ENCODE peak calls at places on chromosomes 1 and 21, in seven cellular contexts. C is CD8-positive, alpha-beta T cell; S is breast epithelium; L is fibroblast of pulmonary artery; D is OCI-LY7; J is IMR-90; O is heart right ventricle. Y is an unnamed sample.

GRCh38 chr21:46171996-46172862 is 12.0 kb downstream of the SPATC1L start:
- DNase-seq in C (no peak), S (no peak), L (no peak), D (peak; percentile 4), J (no peak), O (no peak), Y (no peak)

GRCh38 chr21:26597981-26598380 is 24.9 kb upstream of the CYYR1 start:
- DNase-seq in C (no peak), S (no peak), L (no peak), D (no peak), J (no peak), O (no peak), Y (no peak)

GRCh38 chr1:25799758-25800537 is at the start of gene SELENON:
- DNase-seq in C (no peak), S (peak; percentile 59), L (peak; percentile 54), D (peak; percentile 41), J (peak; percentile 28), O (peak; percentile 84), Y (peak; percentile 61)

GRCh38 chr1:184890539-184890973 is 83.8 kb downstream of the NIBAN1 start:
- DNase-seq in C (peak; percentile 39), S (no peak), L (peak; percentile 79), D (no peak), J (peak; percentile 28), O (no peak), Y (peak; percentile 46)

GRCh38 chr1:70429219-70429618 is 18.2 kb downstream of the CTH start:
- DNase-seq in C (no peak), S (no peak), L (no peak), D (no peak), J (peak; percentile 76), O (no peak), Y (no peak)

GRCh38 chr1:206021796-206022365 is 1.8 kb downstream of the CTSE start:
- DNase-seq in C (no peak), S (no peak), L (peak; percentile 55), D (no peak), J (peak; percentile 63), O (no peak), Y (peak; percentile 35)

GRCh38 chr1:170555370-170555769 is 23.4 kb downstream of the GORAB start:
- DNase-seq in C (no peak), S (no peak), L (peak; percentile 21), D (no peak), J (peak; percentile 28), O (no peak), Y (no peak)

GRCh38 chr1:165288301-165289120 is 68.0 kb downstream of the LMX1A start:
- DNase-seq in C (no peak), S (no peak), L (no peak), D (no peak), J (no peak), O (no peak), Y (no peak)

GRCh38 chr1:84598418-84598817 is 24.2 kb upstream of the CTBS start:
- DNase-seq in C (no peak), S (no peak), L (peak; percentile 32), D (no peak), J (peak; percentile 57), O (no peak), Y (peak; percentile 78)

GRCh38 chr1:58515794-58516401 is 30.6 kb downstream of the OMA1 start:
- DNase-seq in C (peak; percentile 27), S (no peak), L (peak; percentile 91), D (peak; percentile 78), J (peak; percentile 85), O (no peak), Y (peak; percentile 80)

GRCh38 chr1:93080424-93080823 is 1.3 kb downstream of the MTF2 start:
- DNase-seq in C (no peak), S (no peak), L (peak; percentile 87), D (peak; percentile 86), J (peak; percentile 83), O (no peak), Y (peak; percentile 78)

GRCh38 chr1:175222296-175222938 is 29.8 kb upstream of the KIAA0040 start:
- DNase-seq in C (no peak), S (no peak), L (no peak), D (no peak), J (no peak), O (no peak), Y (no peak)

GRCh38 chr21:32771134-32771523 is 426 bp downstream of the PAXBP1 start:
- DNase-seq in C (no peak), S (peak; percentile 66), L (peak; percentile 62), D (peak; percentile 83), J (peak; percentile 56), O (peak; percentile 63), Y (peak; percentile 60)

GRCh38 chr1:44924835-44925464 is 61.4 kb downstream of the EIF2B3 start:
- DNase-seq in C (no peak), S (no peak), L (peak; percentile 84), D (peak; percentile 23), J (peak; percentile 95), O (no peak), Y (peak; percentile 95)

GRCh38 chr1:101291562-101292035 is 54.8 kb downstream of the S1PR1 start:
- DNase-seq in C (no peak), S (no peak), L (peak; percentile 87), D (no peak), J (peak; percentile 82), O (no peak), Y (peak; percentile 85)

GRCh38 chr1:155934933-155935590 is 849 bp upstream of the KHDC4 start:
- DNase-seq in C (no peak), S (no peak), L (no peak), D (peak; percentile 34), J (no peak), O (no peak), Y (no peak)

GRCh38 chr1:82034812-82035211 is 234.1 kb downstream of the ADGRL2 start:
- DNase-seq in C (no peak), S (no peak), L (no peak), D (no peak), J (no peak), O (no peak), Y (no peak)

GRCh38 chr1:61058477-61059245 is 23.7 kb upstream of the NFIA start:
- DNase-seq in C (no peak), S (no peak), L (peak; percentile 60), D (no peak), J (peak; percentile 36), O (no peak), Y (no peak)
- H3K4me3 ChIP-seq in C (no peak overlapping the region), S (no peak overlapping the region), L (no peak overlapping the region), D (no peak overlapping the region), J (no peak overlapping the region), O (no peak overlapping the region), Y (no peak overlapping the region)

DNA sequence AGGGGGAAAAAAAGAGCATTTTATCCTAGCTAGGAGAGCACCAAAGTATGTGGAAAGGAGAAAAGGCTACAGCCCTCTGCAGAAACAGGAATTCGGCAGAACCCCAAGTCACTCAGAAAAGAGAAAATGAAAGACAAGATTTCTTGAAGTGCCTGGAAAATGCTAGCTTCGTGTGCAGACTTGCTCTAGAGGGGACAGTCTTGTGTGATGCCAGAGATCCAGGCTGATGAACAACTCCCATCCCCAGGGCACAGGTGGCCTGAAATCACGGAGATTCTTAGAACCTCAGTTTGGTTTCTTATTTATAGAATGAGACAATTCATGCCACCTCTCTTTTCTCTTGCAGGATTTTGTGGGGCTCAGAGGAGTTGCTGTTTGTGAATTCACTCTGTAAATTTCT is 61.4 kb downstream of the RUNX1 start:
- DNase-seq in C (no peak), S (no peak), L (no peak), D (no peak), J (no peak), O (no peak), Y (no peak)
- TF ChIP-seq CTCF in C (no peak), S (no peak), L (no peak), D (no peak), J (no peak), O (no peak), Y (no peak)

GRCh38 chr1:38817958-38818705 is 41.4 kb downstream of the RRAGC start:
- DNase-seq in C (peak; percentile 58), S (no peak), L (peak; percentile 11), D (no peak), J (no peak), O (peak; percentile 36), Y (no peak)
- H3K4me3 ChIP-seq in C (peak overlapping the region; percentile 35), S (peak overlapping the region; percentile 35), L (peak overlapping the region; percentile 14), D (no peak overlapping the region), J (no peak overlapping the region), O (peak overlapping the region; percentile 4), Y (no peak overlapping the region)

DNA sequence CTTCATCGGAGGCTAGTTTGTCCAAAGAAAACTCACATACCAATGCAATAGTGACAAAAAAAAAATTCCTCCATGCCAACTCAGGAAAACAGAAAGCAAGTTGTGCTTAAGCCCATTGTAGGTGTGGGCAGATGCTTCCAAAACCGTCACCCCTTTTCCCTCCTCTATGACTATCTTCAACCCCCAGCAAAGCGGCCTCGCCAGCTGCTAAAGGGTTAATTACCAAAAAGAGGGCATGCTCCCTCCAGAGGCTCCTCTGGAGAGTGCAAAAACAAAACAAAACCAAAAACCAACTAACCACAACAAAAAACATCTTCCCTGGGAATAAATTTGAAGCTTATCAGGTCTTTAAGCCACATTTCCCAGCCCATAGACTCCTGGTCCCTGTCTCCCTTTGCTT is 1.2 kb downstream of the LMOD1 start:
- DNase-seq in C (no peak), S (no peak), L (no peak), D (no peak), J (no peak), O (no peak), Y (no peak)
- TF ChIP-seq CTCF in C (no peak), S (peak; percentile 28), L (peak; percentile 34), D (peak; percentile 59), J (peak; percentile 53), O (peak; percentile 46), Y (peak; percentile 8)

DNA sequence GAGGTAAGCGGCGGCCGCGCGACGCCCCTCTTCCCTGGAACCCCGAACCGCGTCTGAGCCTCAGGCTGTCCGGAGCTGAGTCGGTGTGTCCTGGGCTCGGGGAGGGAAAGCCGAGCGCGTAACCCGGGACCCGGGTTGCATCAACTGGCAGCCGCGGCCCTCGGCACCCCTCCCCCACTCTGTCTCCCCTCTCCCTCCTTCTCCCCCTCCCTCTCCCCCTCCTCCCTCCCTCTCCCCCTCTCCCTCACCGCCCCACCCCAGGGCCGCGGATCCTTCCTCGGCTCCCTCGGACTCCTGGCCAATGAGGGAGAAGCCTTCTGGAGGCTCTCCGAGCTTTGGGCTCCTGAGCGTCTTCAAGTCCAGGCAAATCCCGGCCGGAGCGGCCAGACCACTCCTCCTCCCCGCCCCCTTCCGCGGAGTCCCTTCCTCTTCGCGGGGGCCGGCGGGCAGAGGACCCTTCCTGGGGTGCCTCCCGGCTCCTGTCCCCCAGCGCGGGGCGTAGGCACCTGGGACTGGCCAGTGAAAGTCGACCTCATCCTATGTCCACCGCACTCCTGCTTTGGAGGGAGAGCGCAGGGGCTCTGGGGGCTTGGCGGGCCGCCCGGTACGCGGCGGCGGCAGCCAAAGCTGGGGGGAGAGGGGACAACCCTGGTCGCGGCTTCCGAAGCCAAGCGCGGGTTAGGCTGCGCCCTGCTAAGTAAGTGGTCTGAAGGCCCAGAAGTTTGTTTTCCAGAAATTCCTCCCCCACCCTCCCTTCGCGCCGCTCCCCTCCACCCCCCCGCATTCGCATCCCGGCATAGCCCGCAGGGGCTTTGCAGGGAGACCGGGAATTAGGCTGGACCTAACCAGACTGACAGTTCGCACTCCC is 851 bp downstream of the SESN2 start:
- DNase-seq in C (peak; percentile 24), S (peak; percentile 68), L (peak; percentile 95), D (no peak), J (peak; percentile 88), O (peak; percentile 74), Y (peak; percentile 92)
- H3K4me3 ChIP-seq in C (peak overlapping the region; percentile 86), S (peak overlapping the region; percentile 84), L (peak overlapping the region; percentile 95), D (peak overlapping the region; percentile 94), J (peak overlapping the region; percentile 99), O (peak overlapping the region; percentile 100), Y (peak overlapping the region; percentile 98)

GRCh38 chr1:208577381-208577905 is 333.3 kb upstream of the PLXNA2 start:
- DNase-seq in C (no peak), S (no peak), L (no peak), D (no peak), J (no peak), O (no peak), Y (no peak)
- TF ChIP-seq CTCF in C (no peak), S (no peak), L (no peak), D (no peak), J (no peak), O (no peak), Y (no peak)

GRCh38 chr1:162366671-162367070 is 10.0 kb downstream of the SPATA46 start:
- DNase-seq in C (no peak), S (no peak), L (no peak), D (no peak), J (no peak), O (no peak), Y (no peak)
- H3K4me3 ChIP-seq in C (no peak overlapping the region), S (peak overlapping the region; percentile 25), L (peak overlapping the region; percentile 62), D (no peak overlapping the region), J (peak overlapping the region; percentile 23), O (no peak overlapping the region), Y (no peak overlapping the region)

Y was measured in astrocyte of the spinal cord.